ENCODE peak calls at places on chromosomes 11 and 22, in ten cellular contexts. One of them, this sample, is unnamed.

GRCh38 chr11:24697722-24698121 is 200.9 kb downstream of the LUZP2 start:
- DNase-seq in activated CD4-positive, alpha-beta T cell treated with anti-CD3 and anti-CD28 coated beads for 36 hours: no peak
- DNase-seq in thyroid gland: no peak
- DNase-seq in BE2C: no peak
- DNase-seq in right cardiac atrium: no peak
- DNase-seq in amniotic stem cell: peak; percentile 39
- DNase-seq in ACHN: no peak
- DNase-seq in RWPE1: no peak
- DNase-seq in activated CD8-positive, alpha-beta T cell treated with anti-CD3 and anti-CD28 coated beads, Interleukin-2, amount 10 ng/mL, durations not matched to agents 7 days and 5 days: no peak
- DNase-seq in activated T-cell treated with anti-CD3 and anti-CD28 coated beads for 48 hours: no peak
- DNase-seq in this sample: no peak

GRCh38 chr11:33663121-33663520 is 37.5 kb downstream of the C11orf91 start:
- DNase-seq in activated CD4-positive, alpha-beta T cell treated with anti-CD3 and anti-CD28 coated beads for 36 hours: no peak
- DNase-seq in thyroid gland: no peak
- DNase-seq in BE2C: no peak
- DNase-seq in right cardiac atrium: no peak
- DNase-seq in amniotic stem cell: no peak
- DNase-seq in ACHN: no peak
- DNase-seq in RWPE1: no peak
- DNase-seq in activated CD8-positive, alpha-beta T cell treated with anti-CD3 and anti-CD28 coated beads, Interleukin-2, amount 10 ng/mL, durations not matched to agents 7 days and 5 days: no peak
- DNase-seq in activated T-cell treated with anti-CD3 and anti-CD28 coated beads for 48 hours: no peak
- DNase-seq in this sample: no peak

GRCh38 chr11:109037856-109038780 is 373.2 kb downstream of the DDX10 start:
- DNase-seq in activated CD4-positive, alpha-beta T cell treated with anti-CD3 and anti-CD28 coated beads for 36 hours: no peak
- DNase-seq in thyroid gland: no peak
- DNase-seq in BE2C: no peak
- DNase-seq in right cardiac atrium: no peak
- DNase-seq in amniotic stem cell: no peak
- DNase-seq in ACHN: no peak
- DNase-seq in RWPE1: peak; percentile 22
- DNase-seq in activated CD8-positive, alpha-beta T cell treated with anti-CD3 and anti-CD28 coated beads, Interleukin-2, amount 10 ng/mL, durations not matched to agents 7 days and 5 days: no peak
- DNase-seq in activated T-cell treated with anti-CD3 and anti-CD28 coated beads for 48 hours: no peak
- DNase-seq in this sample: no peak

GRCh38 chr11:10396771-10397170 is 58.3 kb upstream of the AMPD3 start:
- DNase-seq in activated CD4-positive, alpha-beta T cell treated with anti-CD3 and anti-CD28 coated beads for 36 hours: no peak
- DNase-seq in thyroid gland: no peak
- DNase-seq in BE2C: no peak
- DNase-seq in right cardiac atrium: no peak
- DNase-seq in amniotic stem cell: no peak
- DNase-seq in ACHN: no peak
- DNase-seq in RWPE1: no peak
- DNase-seq in activated CD8-positive, alpha-beta T cell treated with anti-CD3 and anti-CD28 coated beads, Interleukin-2, amount 10 ng/mL, durations not matched to agents 7 days and 5 days: no peak
- DNase-seq in activated T-cell treated with anti-CD3 and anti-CD28 coated beads for 48 hours: no peak
- DNase-seq in this sample: no peak

GRCh38 chr11:134592391-134592990 is 180.4 kb upstream of the B3GAT1 start:
- DNase-seq in activated CD4-positive, alpha-beta T cell treated with anti-CD3 and anti-CD28 coated beads for 36 hours: peak; percentile 84
- DNase-seq in thyroid gland: no peak
- DNase-seq in BE2C: peak; percentile 66
- DNase-seq in right cardiac atrium: no peak
- DNase-seq in amniotic stem cell: no peak
- DNase-seq in ACHN: peak; percentile 37
- DNase-seq in RWPE1: no peak
- DNase-seq in activated CD8-positive, alpha-beta T cell treated with anti-CD3 and anti-CD28 coated beads, Interleukin-2, amount 10 ng/mL, durations not matched to agents 7 days and 5 days: peak; percentile 76
- DNase-seq in activated T-cell treated with anti-CD3 and anti-CD28 coated beads for 48 hours: peak; percentile 53
- DNase-seq in this sample: no peak

GRCh38 chr11:8812438-8812837 is 98.6 kb upstream of the AKIP1 start:
- DNase-seq in activated CD4-positive, alpha-beta T cell treated with anti-CD3 and anti-CD28 coated beads for 36 hours: no peak
- DNase-seq in thyroid gland: peak; percentile 31
- DNase-seq in BE2C: no peak
- DNase-seq in right cardiac atrium: peak; percentile 50
- DNase-seq in amniotic stem cell: no peak
- DNase-seq in ACHN: no peak
- DNase-seq in RWPE1: no peak
- DNase-seq in activated CD8-positive, alpha-beta T cell treated with anti-CD3 and anti-CD28 coated beads, Interleukin-2, amount 10 ng/mL, durations not matched to agents 7 days and 5 days: no peak
- DNase-seq in activated T-cell treated with anti-CD3 and anti-CD28 coated beads for 48 hours: no peak
- DNase-seq in this sample: no peak

GRCh38 chr22:19271856-19272535 is 19.5 kb downstream of the CLTCL1 start:
- DNase-seq in activated CD4-positive, alpha-beta T cell treated with anti-CD3 and anti-CD28 coated beads for 36 hours: no peak
- DNase-seq in thyroid gland: peak; percentile 49
- DNase-seq in BE2C: no peak
- DNase-seq in right cardiac atrium: no peak
- DNase-seq in amniotic stem cell: no peak
- DNase-seq in ACHN: no peak
- DNase-seq in RWPE1: no peak
- DNase-seq in activated CD8-positive, alpha-beta T cell treated with anti-CD3 and anti-CD28 coated beads, Interleukin-2, amount 10 ng/mL, durations not matched to agents 7 days and 5 days: no peak
- DNase-seq in activated T-cell treated with anti-CD3 and anti-CD28 coated beads for 48 hours: no peak
- DNase-seq in this sample: no peak

GRCh38 chr11:830295-831131 is 2.2 kb upstream of the CD151 start:
- DNase-seq in activated CD4-positive, alpha-beta T cell treated with anti-CD3 and anti-CD28 coated beads for 36 hours: peak; percentile 75
- DNase-seq in thyroid gland: peak; percentile 81
- DNase-seq in BE2C: peak; percentile 81
- DNase-seq in right cardiac atrium: peak; percentile 81
- DNase-seq in amniotic stem cell: no peak
- DNase-seq in ACHN: peak; percentile 84
- DNase-seq in RWPE1: no peak
- DNase-seq in activated CD8-positive, alpha-beta T cell treated with anti-CD3 and anti-CD28 coated beads, Interleukin-2, amount 10 ng/mL, durations not matched to agents 7 days and 5 days: peak; percentile 82
- DNase-seq in activated T-cell treated with anti-CD3 and anti-CD28 coated beads for 48 hours: peak; percentile 69
- DNase-seq in this sample: peak; percentile 57

GRCh38 chr11:112320668-112321067 is 60.0 kb upstream of the PLET1 start:
- DNase-seq in activated CD4-positive, alpha-beta T cell treated with anti-CD3 and anti-CD28 coated beads for 36 hours: no peak
- DNase-seq in thyroid gland: peak; percentile 94
- DNase-seq in BE2C: peak; percentile 63
- DNase-seq in right cardiac atrium: peak; percentile 77
- DNase-seq in amniotic stem cell: peak; percentile 10
- DNase-seq in ACHN: no peak
- DNase-seq in RWPE1: peak; percentile 23
- DNase-seq in activated CD8-positive, alpha-beta T cell treated with anti-CD3 and anti-CD28 coated beads, Interleukin-2, amount 10 ng/mL, durations not matched to agents 7 days and 5 days: no peak
- DNase-seq in activated T-cell treated with anti-CD3 and anti-CD28 coated beads for 48 hours: no peak
- DNase-seq in this sample: no peak

GRCh38 chr11:64088159-64089026 is 52.7 kb downstream of the FLRT1 start:
- DNase-seq in activated CD4-positive, alpha-beta T cell treated with anti-CD3 and anti-CD28 coated beads for 36 hours: peak; percentile 22
- DNase-seq in thyroid gland: peak; percentile 58
- DNase-seq in BE2C: no peak
- DNase-seq in right cardiac atrium: no peak
- DNase-seq in amniotic stem cell: no peak
- DNase-seq in ACHN: peak; percentile 14
- DNase-seq in RWPE1: no peak
- DNase-seq in activated CD8-positive, alpha-beta T cell treated with anti-CD3 and anti-CD28 coated beads, Interleukin-2, amount 10 ng/mL, durations not matched to agents 7 days and 5 days: no peak
- DNase-seq in activated T-cell treated with anti-CD3 and anti-CD28 coated beads for 48 hours: no peak
- DNase-seq in this sample: no peak

GRCh38 chr11:2769779-2770555 is 70.2 kb upstream of the KCNQ1OT1 start:
- DNase-seq in activated CD4-positive, alpha-beta T cell treated with anti-CD3 and anti-CD28 coated beads for 36 hours: peak; percentile 4
- DNase-seq in thyroid gland: peak; percentile 11
- DNase-seq in BE2C: no peak
- DNase-seq in right cardiac atrium: no peak
- DNase-seq in amniotic stem cell: no peak
- DNase-seq in ACHN: no peak
- DNase-seq in RWPE1: no peak
- DNase-seq in activated CD8-positive, alpha-beta T cell treated with anti-CD3 and anti-CD28 coated beads, Interleukin-2, amount 10 ng/mL, durations not matched to agents 7 days and 5 days: peak; percentile 18
- DNase-seq in activated T-cell treated with anti-CD3 and anti-CD28 coated beads for 48 hours: no peak
- DNase-seq in this sample: no peak

GRCh38 chr11:9758676-9759518 is 95.0 kb downstream of the SWAP70 start:
- DNase-seq in activated CD4-positive, alpha-beta T cell treated with anti-CD3 and anti-CD28 coated beads for 36 hours: peak; percentile 80
- DNase-seq in thyroid gland: peak; percentile 72
- DNase-seq in BE2C: peak; percentile 66
- DNase-seq in right cardiac atrium: peak; percentile 88
- DNase-seq in amniotic stem cell: peak; percentile 25
- DNase-seq in ACHN: peak; percentile 77
- DNase-seq in RWPE1: peak; percentile 64
- DNase-seq in activated CD8-positive, alpha-beta T cell treated with anti-CD3 and anti-CD28 coated beads, Interleukin-2, amount 10 ng/mL, durations not matched to agents 7 days and 5 days: peak; percentile 58
- DNase-seq in activated T-cell treated with anti-CD3 and anti-CD28 coated beads for 48 hours: peak; percentile 60
- DNase-seq in this sample: peak; percentile 58

GRCh38 chr22:45007247-45007945 is 2.4 kb downstream of the PHF21B start:
- DNase-seq in activated CD4-positive, alpha-beta T cell treated with anti-CD3 and anti-CD28 coated beads for 36 hours: peak; percentile 44
- DNase-seq in thyroid gland: peak; percentile 66
- DNase-seq in BE2C: peak; percentile 85
- DNase-seq in right cardiac atrium: peak; percentile 51
- DNase-seq in amniotic stem cell: no peak
- DNase-seq in ACHN: peak; percentile 45
- DNase-seq in RWPE1: no peak
- DNase-seq in activated CD8-positive, alpha-beta T cell treated with anti-CD3 and anti-CD28 coated beads, Interleukin-2, amount 10 ng/mL, durations not matched to agents 7 days and 5 days: no peak
- DNase-seq in activated T-cell treated with anti-CD3 and anti-CD28 coated beads for 48 hours: no peak
- DNase-seq in this sample: no peak

GRCh38 chr11:73047773-73048371 is 94.2 kb downstream of the FCHSD2 start:
- DNase-seq in activated CD4-positive, alpha-beta T cell treated with anti-CD3 and anti-CD28 coated beads for 36 hours: no peak
- DNase-seq in thyroid gland: no peak
- DNase-seq in BE2C: no peak
- DNase-seq in right cardiac atrium: no peak
- DNase-seq in amniotic stem cell: no peak
- DNase-seq in ACHN: no peak
- DNase-seq in RWPE1: no peak
- DNase-seq in activated CD8-positive, alpha-beta T cell treated with anti-CD3 and anti-CD28 coated beads, Interleukin-2, amount 10 ng/mL, durations not matched to agents 7 days and 5 days: no peak
- DNase-seq in activated T-cell treated with anti-CD3 and anti-CD28 coated beads for 48 hours: no peak
- DNase-seq in this sample: no peak

GRCh38 chr11:83819936-83820549 is 533.9 kb upstream of the CCDC90B start:
- DNase-seq in activated CD4-positive, alpha-beta T cell treated with anti-CD3 and anti-CD28 coated beads for 36 hours: no peak
- DNase-seq in thyroid gland: peak; percentile 16
- DNase-seq in BE2C: no peak
- DNase-seq in right cardiac atrium: no peak
- DNase-seq in amniotic stem cell: peak; percentile 32
- DNase-seq in ACHN: peak; percentile 70
- DNase-seq in RWPE1: peak; percentile 64
- DNase-seq in activated CD8-positive, alpha-beta T cell treated with anti-CD3 and anti-CD28 coated beads, Interleukin-2, amount 10 ng/mL, durations not matched to agents 7 days and 5 days: no peak
- DNase-seq in activated T-cell treated with anti-CD3 and anti-CD28 coated beads for 48 hours: no peak
- DNase-seq in this sample: no peak

GRCh38 chr11:46072172-46072964 is 48.9 kb downstream of the PHF21A start:
- DNase-seq in activated CD4-positive, alpha-beta T cell treated with anti-CD3 and anti-CD28 coated beads for 36 hours: no peak
- DNase-seq in thyroid gland: no peak
- DNase-seq in BE2C: no peak
- DNase-seq in right cardiac atrium: no peak
- DNase-seq in amniotic stem cell: no peak
- DNase-seq in ACHN: no peak
- DNase-seq in RWPE1: no peak
- DNase-seq in activated CD8-positive, alpha-beta T cell treated with anti-CD3 and anti-CD28 coated beads, Interleukin-2, amount 10 ng/mL, durations not matched to agents 7 days and 5 days: no peak
- DNase-seq in activated T-cell treated with anti-CD3 and anti-CD28 coated beads for 48 hours: no peak
- DNase-seq in this sample: no peak

GRCh38 chr11:1073261-1073724 is 1.4 kb upstream of the MUC2 start:
- DNase-seq in activated CD4-positive, alpha-beta T cell treated with anti-CD3 and anti-CD28 coated beads for 36 hours: no peak
- DNase-seq in thyroid gland: no peak
- DNase-seq in BE2C: no peak
- DNase-seq in right cardiac atrium: peak; percentile 44
- DNase-seq in amniotic stem cell: no peak
- DNase-seq in ACHN: no peak
- DNase-seq in RWPE1: peak; percentile 57
- DNase-seq in activated CD8-positive, alpha-beta T cell treated with anti-CD3 and anti-CD28 coated beads, Interleukin-2, amount 10 ng/mL, durations not matched to agents 7 days and 5 days: no peak
- DNase-seq in activated T-cell treated with anti-CD3 and anti-CD28 coated beads for 48 hours: no peak
- DNase-seq in this sample: no peak

GRCh38 chr11:125428486-125429173 is 67.4 kb downstream of the FEZ1 start:
- DNase-seq in activated CD4-positive, alpha-beta T cell treated with anti-CD3 and anti-CD28 coated beads for 36 hours: peak; percentile 13
- DNase-seq in thyroid gland: no peak
- DNase-seq in BE2C: no peak
- DNase-seq in right cardiac atrium: no peak
- DNase-seq in amniotic stem cell: no peak
- DNase-seq in ACHN: no peak
- DNase-seq in RWPE1: no peak
- DNase-seq in activated CD8-positive, alpha-beta T cell treated with anti-CD3 and anti-CD28 coated beads, Interleukin-2, amount 10 ng/mL, durations not matched to agents 7 days and 5 days: no peak
- DNase-seq in activated T-cell treated with anti-CD3 and anti-CD28 coated beads for 48 hours: no peak
- DNase-seq in this sample: no peak

GRCh38 chr22:50072714-50073538 is 12.3 kb downstream of the MLC1 start:
- DNase-seq in activated CD4-positive, alpha-beta T cell treated with anti-CD3 and anti-CD28 coated beads for 36 hours: no peak
- DNase-seq in thyroid gland: no peak
- DNase-seq in BE2C: no peak
- DNase-seq in right cardiac atrium: no peak
- DNase-seq in amniotic stem cell: no peak
- DNase-seq in ACHN: no peak
- DNase-seq in RWPE1: no peak
- DNase-seq in activated CD8-positive, alpha-beta T cell treated with anti-CD3 and anti-CD28 coated beads, Interleukin-2, amount 10 ng/mL, durations not matched to agents 7 days and 5 days: no peak
- DNase-seq in activated T-cell treated with anti-CD3 and anti-CD28 coated beads for 48 hours: no peak
- DNase-seq in this sample: no peak

GRCh38 chr22:45905924-45906865 is 70.8 kb downstream of the WNT7B start:
- DNase-seq in activated CD4-positive, alpha-beta T cell treated with anti-CD3 and anti-CD28 coated beads for 36 hours: no peak
- DNase-seq in thyroid gland: no peak
- DNase-seq in BE2C: no peak
- DNase-seq in right cardiac atrium: peak; percentile 42
- DNase-seq in amniotic stem cell: peak; percentile 5
- DNase-seq in ACHN: no peak
- DNase-seq in RWPE1: no peak
- DNase-seq in activated CD8-positive, alpha-beta T cell treated with anti-CD3 and anti-CD28 coated beads, Interleukin-2, amount 10 ng/mL, durations not matched to agents 7 days and 5 days: no peak
- DNase-seq in activated T-cell treated with anti-CD3 and anti-CD28 coated beads for 48 hours: no peak
- DNase-seq in this sample: no peak

GRCh38 chr11:20097319-20098221 is 62.7 kb downstream of the DBX1 start:
- DNase-seq in activated CD4-positive, alpha-beta T cell treated with anti-CD3 and anti-CD28 coated beads for 36 hours: no peak
- DNase-seq in thyroid gland: peak; percentile 65
- DNase-seq in BE2C: no peak
- DNase-seq in right cardiac atrium: no peak
- DNase-seq in amniotic stem cell: peak; percentile 73
- DNase-seq in ACHN: no peak
- DNase-seq in RWPE1: no peak
- DNase-seq in activated CD8-positive, alpha-beta T cell treated with anti-CD3 and anti-CD28 coated beads, Interleukin-2, amount 10 ng/mL, durations not matched to agents 7 days and 5 days: no peak
- DNase-seq in activated T-cell treated with anti-CD3 and anti-CD28 coated beads for 48 hours: no peak
- DNase-seq in this sample: no peak

GRCh38 chr11:77668760-77669159 is 31.2 kb upstream of the CLNS1A start:
- DNase-seq in activated CD4-positive, alpha-beta T cell treated with anti-CD3 and anti-CD28 coated beads for 36 hours: no peak
- DNase-seq in thyroid gland: no peak
- DNase-seq in BE2C: no peak
- DNase-seq in right cardiac atrium: no peak
- DNase-seq in amniotic stem cell: no peak
- DNase-seq in ACHN: no peak
- DNase-seq in RWPE1: no peak
- DNase-seq in activated CD8-positive, alpha-beta T cell treated with anti-CD3 and anti-CD28 coated beads, Interleukin-2, amount 10 ng/mL, durations not matched to agents 7 days and 5 days: no peak
- DNase-seq in activated T-cell treated with anti-CD3 and anti-CD28 coated beads for 48 hours: no peak
- DNase-seq in this sample: no peak

GRCh38 chr22:20292108-20292507 is 24.0 kb upstream of the RTN4R start:
- DNase-seq in activated CD4-positive, alpha-beta T cell treated with anti-CD3 and anti-CD28 coated beads for 36 hours: no peak
- DNase-seq in thyroid gland: no peak
- DNase-seq in BE2C: no peak
- DNase-seq in right cardiac atrium: no peak
- DNase-seq in amniotic stem cell: no peak
- DNase-seq in ACHN: no peak
- DNase-seq in RWPE1: no peak
- DNase-seq in activated CD8-positive, alpha-beta T cell treated with anti-CD3 and anti-CD28 coated beads, Interleukin-2, amount 10 ng/mL, durations not matched to agents 7 days and 5 days: no peak
- DNase-seq in activated T-cell treated with anti-CD3 and anti-CD28 coated beads for 48 hours: no peak
- DNase-seq in this sample: no peak

This sample was measured in stimulated activated naive B cell treated with anti-CD40 and anti-IgM and Interleukin-4, amounts not matched to agents 10 μg/mL and 1 μg/mL and 100 μg/mL, for 72 hours.